ENCODE peak calls at places on chromosomes 1 and 21, in eight cellular contexts. One of them, this sample, is unnamed.
A peak's percentile ranks its signal among the peaks of the same experiment; 100 is the strongest.

GRCh38 chr1:9270290-9270900 is 22.3 kb upstream of the SPSB1 start:
- DNase-seq in CD8-positive, alpha-beta T cell: no peak
- DNase-seq in SJSA1: no peak
- DNase-seq in fibroblast of the aortic adventitia: peak; percentile 22
- DNase-seq in neural progenitor cell: peak; percentile 39
- DNase-seq in heart right ventricle: peak; percentile 47
- DNase-seq in uterus: no peak
- DNase-seq in IMR-90: no peak
- DNase-seq in this sample: no peak

GRCh38 chr1:54256756-54257155 is 56.8 kb downstream of the MRPL37 start:
- DNase-seq in CD8-positive, alpha-beta T cell: no peak
- DNase-seq in SJSA1: no peak
- DNase-seq in fibroblast of the aortic adventitia: no peak
- DNase-seq in neural progenitor cell: no peak
- DNase-seq in heart right ventricle: no peak
- DNase-seq in uterus: no peak
- DNase-seq in IMR-90: no peak
- DNase-seq in this sample: no peak

GRCh38 chr1:111499026-111499790 is 4.2 kb downstream of the ADORA3 start:
- DNase-seq in CD8-positive, alpha-beta T cell: no peak
- DNase-seq in SJSA1: no peak
- DNase-seq in fibroblast of the aortic adventitia: no peak
- DNase-seq in neural progenitor cell: no peak
- DNase-seq in heart right ventricle: no peak
- DNase-seq in uterus: no peak
- DNase-seq in IMR-90: no peak
- DNase-seq in this sample: no peak

GRCh38 chr1:118998171-118998570 is 10.0 kb upstream of the TBX15 start:
- DNase-seq in CD8-positive, alpha-beta T cell: no peak
- DNase-seq in SJSA1: no peak
- DNase-seq in fibroblast of the aortic adventitia: no peak
- DNase-seq in neural progenitor cell: no peak
- DNase-seq in heart right ventricle: no peak
- DNase-seq in uterus: no peak
- DNase-seq in IMR-90: no peak
- DNase-seq in this sample: no peak

GRCh38 chr1:15749399-15750291 is 7.3 kb downstream of the TMEM82 start:
- DNase-seq in CD8-positive, alpha-beta T cell: no peak
- DNase-seq in SJSA1: no peak
- DNase-seq in fibroblast of the aortic adventitia: peak; percentile 51
- DNase-seq in neural progenitor cell: no peak
- DNase-seq in heart right ventricle: no peak
- DNase-seq in uterus: peak; percentile 52
- DNase-seq in IMR-90: no peak
- DNase-seq in this sample: peak; percentile 32

GRCh38 chr1:210233495-210234253 is 1.1 kb downstream of the SERTAD4 start:
- DNase-seq in CD8-positive, alpha-beta T cell: no peak
- DNase-seq in SJSA1: peak; percentile 91
- DNase-seq in fibroblast of the aortic adventitia: peak; percentile 74
- DNase-seq in neural progenitor cell: peak; percentile 63
- DNase-seq in heart right ventricle: peak; percentile 52
- DNase-seq in uterus: peak; percentile 54
- DNase-seq in IMR-90: peak; percentile 52
- DNase-seq in this sample: peak; percentile 74

GRCh38 chr1:93694039-93694438 is 12.4 kb upstream of the BCAR3 start:
- DNase-seq in CD8-positive, alpha-beta T cell: no peak
- DNase-seq in SJSA1: peak; percentile 66
- DNase-seq in fibroblast of the aortic adventitia: no peak
- DNase-seq in neural progenitor cell: no peak
- DNase-seq in heart right ventricle: no peak
- DNase-seq in uterus: no peak
- DNase-seq in IMR-90: no peak
- DNase-seq in this sample: peak; percentile 18

GRCh38 chr1:215250913-215251312 is 168.4 kb downstream of the KCNK2 start:
- DNase-seq in CD8-positive, alpha-beta T cell: no peak
- DNase-seq in SJSA1: no peak
- DNase-seq in fibroblast of the aortic adventitia: no peak
- DNase-seq in neural progenitor cell: no peak
- DNase-seq in heart right ventricle: no peak
- DNase-seq in uterus: no peak
- DNase-seq in IMR-90: no peak
- DNase-seq in this sample: no peak

GRCh38 chr1:58922302-58923089 is 138.6 kb upstream of the JUN start:
- DNase-seq in CD8-positive, alpha-beta T cell: peak; percentile 22
- DNase-seq in SJSA1: peak; percentile 54
- DNase-seq in fibroblast of the aortic adventitia: peak; percentile 32
- DNase-seq in neural progenitor cell: no peak
- DNase-seq in heart right ventricle: peak; percentile 65
- DNase-seq in uterus: peak; percentile 70
- DNase-seq in IMR-90: peak; percentile 44
- DNase-seq in this sample: peak; percentile 48

GRCh38 chr1:186239211-186239610 is 135.8 kb downstream of the TPR start:
- DNase-seq in CD8-positive, alpha-beta T cell: no peak
- DNase-seq in SJSA1: no peak
- DNase-seq in fibroblast of the aortic adventitia: peak; percentile 4
- DNase-seq in neural progenitor cell: no peak
- DNase-seq in heart right ventricle: no peak
- DNase-seq in uterus: no peak
- DNase-seq in IMR-90: no peak
- DNase-seq in this sample: no peak

GRCh38 chr1:43980255-43981134 is 1.5 kb downstream of the B4GALT2 start:
- DNase-seq in CD8-positive, alpha-beta T cell: no peak
- DNase-seq in SJSA1: no peak
- DNase-seq in fibroblast of the aortic adventitia: peak; percentile 32
- DNase-seq in neural progenitor cell: no peak
- DNase-seq in heart right ventricle: no peak
- DNase-seq in uterus: no peak
- DNase-seq in IMR-90: peak; percentile 56
- DNase-seq in this sample: peak; percentile 21

GRCh38 chr1:3597599-3597964 is 13.7 kb downstream of the MEGF6 start:
- DNase-seq in CD8-positive, alpha-beta T cell: peak; percentile 20
- DNase-seq in SJSA1: no peak
- DNase-seq in fibroblast of the aortic adventitia: no peak
- DNase-seq in neural progenitor cell: no peak
- DNase-seq in heart right ventricle: no peak
- DNase-seq in uterus: no peak
- DNase-seq in IMR-90: no peak
- DNase-seq in this sample: no peak
- H3K4me3 ChIP-seq in CD8-positive, alpha-beta T cell: peak overlapping the region; percentile 48
- H3K4me3 ChIP-seq in SJSA1: no peak overlapping the region
- H3K4me3 ChIP-seq in fibroblast of the aortic adventitia: no peak overlapping the region
- H3K4me3 ChIP-seq in neural progenitor cell: no peak overlapping the region
- H3K4me3 ChIP-seq in heart right ventricle: no peak overlapping the region
- H3K4me3 ChIP-seq in uterus: no peak overlapping the region
- H3K4me3 ChIP-seq in IMR-90: no peak overlapping the region
- H3K4me3 ChIP-seq in this sample: no peak overlapping the region

GRCh38 chr1:11693917-11694316 is 2.4 kb downstream of the DRAXIN start:
- DNase-seq in CD8-positive, alpha-beta T cell: no peak
- DNase-seq in SJSA1: no peak
- DNase-seq in fibroblast of the aortic adventitia: no peak
- DNase-seq in neural progenitor cell: no peak
- DNase-seq in heart right ventricle: no peak
- DNase-seq in uterus: no peak
- DNase-seq in IMR-90: no peak
- DNase-seq in this sample: no peak

GRCh38 chr1:11690669-11691301 is 725 bp upstream of the DRAXIN start:
- DNase-seq in CD8-positive, alpha-beta T cell: no peak
- DNase-seq in SJSA1: no peak
- DNase-seq in fibroblast of the aortic adventitia: no peak
- DNase-seq in neural progenitor cell: peak; percentile 88
- DNase-seq in heart right ventricle: no peak
- DNase-seq in uterus: no peak
- DNase-seq in IMR-90: no peak
- DNase-seq in this sample: no peak

GRCh38 chr1:11691928-11692711 is 610 bp downstream of the DRAXIN start:
- DNase-seq in CD8-positive, alpha-beta T cell: no peak
- DNase-seq in SJSA1: no peak
- DNase-seq in fibroblast of the aortic adventitia: no peak
- DNase-seq in neural progenitor cell: peak; percentile 55
- DNase-seq in heart right ventricle: no peak
- DNase-seq in uterus: no peak
- DNase-seq in IMR-90: no peak
- DNase-seq in this sample: no peak

GRCh38 chr1:11691302-11691914 is at the start of gene DRAXIN:
- DNase-seq in CD8-positive, alpha-beta T cell: no peak
- DNase-seq in SJSA1: no peak
- DNase-seq in fibroblast of the aortic adventitia: no peak
- DNase-seq in neural progenitor cell: peak; percentile 90
- DNase-seq in heart right ventricle: no peak
- DNase-seq in uterus: no peak
- DNase-seq in IMR-90: no peak
- DNase-seq in this sample: no peak

DNA sequence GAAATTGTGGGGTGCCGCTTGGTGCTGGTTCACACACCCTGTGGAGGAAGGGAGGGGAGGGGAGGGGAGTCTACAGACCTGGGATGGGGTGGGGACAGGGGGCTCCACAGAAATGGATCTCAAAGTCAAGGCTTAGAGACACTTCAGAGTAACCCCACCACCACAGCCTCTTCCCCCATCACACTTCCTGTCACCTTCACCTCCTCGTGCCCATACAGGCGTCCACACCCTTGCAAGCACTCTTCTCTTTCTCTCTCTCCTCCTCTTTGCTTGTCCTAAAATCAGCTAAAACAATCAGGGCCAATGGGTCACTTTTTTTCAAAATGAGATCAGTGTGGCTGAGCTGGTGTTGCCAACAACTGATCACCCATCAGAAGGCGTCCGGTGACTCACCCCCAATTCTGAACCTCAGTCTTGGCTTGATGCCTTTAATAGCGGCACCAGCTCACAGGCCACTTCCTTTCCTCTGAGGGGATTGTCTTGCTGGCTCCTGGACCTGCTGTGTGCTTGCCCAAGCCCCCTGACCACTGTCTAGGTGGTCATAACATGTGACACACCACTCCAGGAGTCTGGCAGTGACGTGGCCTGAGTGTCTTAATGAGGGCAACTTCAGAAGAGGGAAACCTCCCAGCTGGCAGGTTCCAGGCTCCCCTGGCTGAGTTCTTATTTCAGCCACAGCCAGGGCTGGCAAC is 1.5 kb downstream of the DRAXIN start:
- DNase-seq in CD8-positive, alpha-beta T cell: peak; percentile 20
- DNase-seq in SJSA1: peak; percentile 33
- DNase-seq in fibroblast of the aortic adventitia: peak; percentile 83
- DNase-seq in neural progenitor cell: peak; percentile 13
- DNase-seq in heart right ventricle: no peak
- DNase-seq in uterus: no peak
- DNase-seq in IMR-90: peak; percentile 77
- DNase-seq in this sample: peak; percentile 58
- H3K4me3 ChIP-seq in CD8-positive, alpha-beta T cell: peak overlapping the region; percentile 0
- H3K4me3 ChIP-seq in SJSA1: no peak overlapping the region
- H3K4me3 ChIP-seq in fibroblast of the aortic adventitia: no peak overlapping the region
- H3K4me3 ChIP-seq in neural progenitor cell: peak overlapping the region; percentile 97
- H3K4me3 ChIP-seq in heart right ventricle: no peak overlapping the region
- H3K4me3 ChIP-seq in uterus: no peak overlapping the region
- H3K4me3 ChIP-seq in IMR-90: no peak overlapping the region
- H3K4me3 ChIP-seq in this sample: no peak overlapping the region

DNA sequence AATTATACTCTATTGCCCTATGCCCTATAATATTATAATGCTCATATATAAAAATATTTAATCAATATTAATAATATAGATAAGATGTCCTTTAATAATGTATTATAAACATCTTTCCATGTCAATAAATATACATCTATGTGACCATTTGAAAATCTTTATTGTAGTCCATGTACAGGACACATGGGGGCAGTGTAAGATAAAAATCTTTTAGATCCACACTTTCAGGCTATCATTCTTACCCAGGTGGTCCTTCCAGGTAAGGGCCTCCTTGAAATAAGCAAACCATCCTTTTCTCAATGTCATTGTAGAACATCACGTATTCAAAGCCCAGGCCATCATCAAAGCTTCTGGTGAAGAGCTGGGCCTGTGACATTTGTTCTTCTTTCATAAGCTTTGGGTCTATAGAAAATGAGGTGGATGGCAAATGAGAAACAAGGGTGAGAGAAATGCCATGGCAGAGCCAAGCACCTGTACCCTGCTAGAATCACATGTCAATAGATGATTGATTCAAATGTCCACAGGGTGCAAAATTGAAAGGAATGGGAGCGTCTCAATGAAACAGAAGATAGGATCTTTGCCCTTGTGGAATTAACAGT is 20.2 kb downstream of the THEM4 start:
- DNase-seq in CD8-positive, alpha-beta T cell: no peak
- DNase-seq in SJSA1: no peak
- DNase-seq in fibroblast of the aortic adventitia: peak; percentile 30
- DNase-seq in neural progenitor cell: peak; percentile 7
- DNase-seq in heart right ventricle: no peak
- DNase-seq in uterus: no peak
- DNase-seq in IMR-90: no peak
- DNase-seq in this sample: peak; percentile 11
- H3K4me3 ChIP-seq in CD8-positive, alpha-beta T cell: no peak overlapping the region
- H3K4me3 ChIP-seq in SJSA1: no peak overlapping the region
- H3K4me3 ChIP-seq in fibroblast of the aortic adventitia: no peak overlapping the region
- H3K4me3 ChIP-seq in neural progenitor cell: no peak overlapping the region
- H3K4me3 ChIP-seq in heart right ventricle: no peak overlapping the region
- H3K4me3 ChIP-seq in uterus: no peak overlapping the region
- H3K4me3 ChIP-seq in IMR-90: no peak overlapping the region
- H3K4me3 ChIP-seq in this sample: no peak overlapping the region

DNA sequence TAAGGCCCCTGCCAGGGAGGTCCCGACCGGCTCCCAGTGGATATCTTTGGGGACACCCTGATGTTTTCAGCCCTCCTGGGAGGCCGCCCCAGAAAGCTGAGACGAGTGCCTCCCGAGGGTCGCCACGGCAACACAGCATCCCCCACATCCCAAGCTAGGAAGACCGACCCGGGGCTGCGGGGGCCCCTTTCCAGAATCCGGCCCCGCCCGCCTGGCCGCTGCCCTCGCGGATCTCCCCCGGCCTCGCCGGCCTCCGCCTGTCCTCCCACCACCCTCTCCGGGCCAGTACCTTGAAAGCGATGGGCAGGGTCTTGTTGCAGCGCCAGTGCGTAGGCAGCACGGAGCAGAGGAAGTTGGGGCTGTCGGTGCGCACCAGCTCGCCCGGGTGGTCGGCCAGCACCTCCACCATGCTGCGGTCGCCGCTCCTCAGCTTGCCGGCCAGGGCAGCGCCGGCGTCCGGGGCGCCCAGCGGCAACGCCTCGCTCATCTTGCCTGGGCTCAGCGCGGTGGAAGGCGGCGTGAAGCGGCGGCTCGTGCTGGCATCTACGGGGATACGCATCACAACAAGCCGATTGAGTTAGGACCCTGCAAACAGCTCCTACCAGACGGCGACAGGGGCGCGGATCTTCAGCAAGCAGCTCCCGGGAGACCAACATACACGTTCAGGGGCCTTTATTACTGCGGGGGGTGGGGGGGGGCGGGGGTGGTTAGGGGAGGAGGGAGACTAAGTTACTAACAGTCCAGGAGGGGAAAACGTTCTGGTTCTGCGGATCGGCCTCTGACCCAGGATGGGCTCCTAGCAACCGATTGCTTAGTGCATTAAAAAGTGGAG is 162.3 kb downstream of the RUNX1 start:
- DNase-seq in CD8-positive, alpha-beta T cell: no peak
- DNase-seq in SJSA1: no peak
- DNase-seq in fibroblast of the aortic adventitia: no peak
- DNase-seq in neural progenitor cell: peak; percentile 76
- DNase-seq in heart right ventricle: peak; percentile 24
- DNase-seq in uterus: no peak
- DNase-seq in IMR-90: no peak
- DNase-seq in this sample: peak; percentile 49
- H3K4me3 ChIP-seq in CD8-positive, alpha-beta T cell: peak overlapping the region; percentile 49
- H3K4me3 ChIP-seq in SJSA1: peak overlapping the region; percentile 88
- H3K4me3 ChIP-seq in fibroblast of the aortic adventitia: peak overlapping the region; percentile 88
- H3K4me3 ChIP-seq in neural progenitor cell: peak overlapping the region; percentile 50
- H3K4me3 ChIP-seq in heart right ventricle: peak overlapping the region; percentile 69
- H3K4me3 ChIP-seq in uterus: peak overlapping the region; percentile 65
- H3K4me3 ChIP-seq in IMR-90: peak overlapping the region; percentile 99
- H3K4me3 ChIP-seq in this sample: peak overlapping the region; percentile 94

GRCh38 chr21:34526236-34526617 is 14.2 kb upstream of the KCNE1 start:
- DNase-seq in CD8-positive, alpha-beta T cell: no peak
- DNase-seq in SJSA1: no peak
- DNase-seq in fibroblast of the aortic adventitia: no peak
- DNase-seq in neural progenitor cell: no peak
- DNase-seq in heart right ventricle: no peak
- DNase-seq in uterus: no peak
- DNase-seq in IMR-90: no peak
- DNase-seq in this sample: peak; percentile 43
- H3K4me3 ChIP-seq in CD8-positive, alpha-beta T cell: no peak overlapping the region
- H3K4me3 ChIP-seq in SJSA1: peak overlapping the region; percentile 45
- H3K4me3 ChIP-seq in fibroblast of the aortic adventitia: peak overlapping the region; percentile 58
- H3K4me3 ChIP-seq in neural progenitor cell: no peak overlapping the region
- H3K4me3 ChIP-seq in heart right ventricle: peak overlapping the region; percentile 57
- H3K4me3 ChIP-seq in uterus: peak overlapping the region; percentile 43
- H3K4me3 ChIP-seq in IMR-90: peak overlapping the region; percentile 57
- H3K4me3 ChIP-seq in this sample: peak overlapping the region; percentile 57